ENCODE peak calls at places on chromosome 12, in four cellular contexts. D, X, C and I are unnamed samples.
A peak's percentile ranks its signal among the peaks of the same experiment; 100 is the strongest.

GRCh38 chr12:19220205-19220604 is 90.7 kb downstream of the PLEKHA5 start:
- DNase-seq in X (peak; percentile 5), C (no peak), D (no peak), I (no peak)

GRCh38 chr12:109679716-109680520 is 33.7 kb upstream of the FAM222A start:
- DNase-seq in D (no peak), C (no peak), X (no peak), I (no peak)

GRCh38 chr12:29030006-29030405 is 119.1 kb upstream of the FAR2 start:
- DNase-seq in X (no peak), D (no peak), C (no peak), I (no peak)

GRCh38 chr12:94262228-94263010 is 114.0 kb downstream of the PLXNC1 start:
- DNase-seq in C (no peak), X (peak; percentile 55), D (peak; percentile 37), I (no peak)

GRCh38 chr12:3752741-3753486 is at the start of gene CRACR2A:
- DNase-seq in X (peak; percentile 84), C (peak; percentile 31), D (peak; percentile 85), I (peak; percentile 74)

GRCh38 chr12:52254965-52255751 is 19.3 kb upstream of the KRT86 start:
- DNase-seq in D (no peak), C (no peak), X (no peak), I (no peak)

GRCh38 chr12:91127751-91128150 is 16.5 kb upstream of the LUM start:
- DNase-seq in X (no peak), C (no peak), D (no peak), I (no peak)

GRCh38 chr12:132429932-132430643 is 59.9 kb upstream of the FBRSL1 start:
- DNase-seq in C (no peak), X (peak; percentile 49), D (peak; percentile 78), I (peak; percentile 65)

GRCh38 chr12:54417712-54418440 is 1.2 kb downstream of the ITGA5 start:
- DNase-seq in D (no peak), X (peak; percentile 53), C (no peak), I (no peak)

GRCh38 chr12:52204095-52204930 is 12.5 kb upstream of the KRT80 start:
- DNase-seq in X (no peak), C (no peak), D (no peak), I (no peak)

GRCh38 chr12:52615208-52615868 is 3.0 kb downstream of the KRT73 start:
- DNase-seq in D (no peak), X (no peak), C (no peak), I (no peak)

GRCh38 chr12:65643595-65644386 is 180.5 kb upstream of the HMGA2 start:
- DNase-seq in X (no peak), D (no peak), C (no peak), I (no peak)

GRCh38 chr12:10672231-10672868 is 1.5 kb downstream of the STYK1 start:
- DNase-seq in D (no peak), C (no peak), X (no peak), I (no peak)

GRCh38 chr12:51441583-51441982 is 17.0 kb downstream of the SLC4A8 start:
- DNase-seq in C (no peak), X (no peak), D (no peak), I (no peak)

GRCh38 chr12:117538032-117538690 is 176.7 kb upstream of the NOS1 start:
- DNase-seq in C (no peak), D (no peak), X (no peak), I (no peak)

GRCh38 chr12:121129705-121130147 is 3.0 kb upstream of the P2RX7 start:
- DNase-seq in D (no peak), C (no peak), X (no peak), I (no peak)

GRCh38 chr12:78004451-78005093 is 173.9 kb downstream of the NAV3 start:
- DNase-seq in X (no peak), D (no peak), C (no peak), I (peak; percentile 81)

GRCh38 chr12:78005094-78005492 is 174.4 kb downstream of the NAV3 start:
- DNase-seq in X (no peak), D (no peak), C (no peak), I (no peak)

GRCh38 chr12:78007173-78007572 is 176.5 kb downstream of the NAV3 start:
- DNase-seq in X (no peak), C (no peak), D (no peak), I (no peak)

GRCh38 chr12:77999074-77999715 is 168.5 kb downstream of the NAV3 start:
- DNase-seq in C (no peak), D (peak; percentile 2), X (no peak), I (peak; percentile 51)

DNA sequence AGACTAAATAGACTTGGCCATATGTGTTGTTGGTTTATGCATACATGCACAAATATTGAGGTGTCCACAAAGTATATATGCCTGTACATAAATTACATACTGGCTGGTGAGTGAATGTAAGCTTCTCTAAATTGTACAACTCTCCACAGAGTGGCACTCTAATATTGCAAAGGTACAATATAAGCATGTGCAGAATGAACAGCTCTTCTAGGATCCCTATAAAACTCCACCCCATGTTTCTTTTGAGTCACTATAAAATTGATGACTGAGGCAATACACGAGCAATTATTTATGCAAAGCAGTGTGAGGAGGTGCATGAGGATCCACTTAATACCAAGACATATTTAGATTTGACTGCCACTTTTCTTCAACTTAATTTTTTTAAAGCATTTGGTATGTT is 172.2 kb downstream of the NAV3 start:
- DNase-seq in X (no peak), C (no peak), D (no peak), I (peak; percentile 42)
- TF ChIP-seq SPI1 in X (no peak), C (no peak), D (no peak), I (no peak)

DNA sequence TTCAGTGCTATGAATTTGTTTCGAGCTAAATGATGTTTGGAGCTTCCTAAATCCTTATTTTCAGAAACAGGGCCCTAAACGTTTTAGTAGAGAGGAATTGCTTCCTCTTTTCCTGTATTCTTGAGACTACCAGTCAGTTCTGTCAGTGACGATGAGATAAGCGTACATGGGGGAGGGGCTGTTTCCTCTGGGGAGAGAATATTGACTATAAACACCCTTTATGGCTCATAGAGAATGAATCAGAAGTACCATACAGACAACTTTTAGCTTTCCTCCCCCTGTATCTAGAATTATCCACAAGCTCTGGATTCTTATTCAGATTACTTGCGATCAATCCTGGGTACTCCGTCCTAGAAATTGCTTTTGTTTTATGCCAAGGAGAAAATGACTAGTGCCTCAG is 5.1 kb downstream of the TBK1 start:
- DNase-seq in D (no peak), X (peak; percentile 70), C (no peak), I (no peak)
- TF ChIP-seq SPI1 in D (no peak), X (peak; percentile 43), C (no peak), I (peak; percentile 2)

GRCh38 chr12:123250471-123251383 is 17.5 kb downstream of the MTRFR start:
- DNase-seq in C (no peak), X (no peak), D (no peak), I (no peak)
- TF ChIP-seq SPI1 in C (no peak), X (no peak), D (no peak), I (no peak)

GRCh38 chr12:115259968-115260806 is 576.2 kb upstream of the TBX3 start:
- DNase-seq in D (no peak), C (no peak), X (no peak), I (no peak)

GRCh38 chr12:115261249-115261648 is 577.3 kb upstream of the TBX3 start:
- DNase-seq in D (no peak), C (no peak), X (no peak), I (no peak)

GRCh38 chr12:115264605-115265004 is 580.6 kb upstream of the TBX3 start:
- DNase-seq in X (no peak), D (no peak), C (no peak), I (no peak)

GRCh38 chr12:115260807-115261161 is 576.8 kb upstream of the TBX3 start:
- DNase-seq in C (no peak), D (no peak), X (no peak), I (no peak)

GRCh38 chr12:115261691-115262398 is 577.9 kb upstream of the TBX3 start:
- DNase-seq in X (no peak), C (no peak), D (no peak), I (no peak)
- TF ChIP-seq SPI1 in X (no peak), C (no peak), D (no peak), I (no peak)

GRCh38 chr12:50086148-50086547 is 1.0 kb downstream of the SMARCD1 start:
- DNase-seq in C (no peak), D (no peak), X (no peak), I (no peak)
- TF ChIP-seq SPI1 in C (no peak), D (no peak), X (no peak), I (no peak)

DNA sequence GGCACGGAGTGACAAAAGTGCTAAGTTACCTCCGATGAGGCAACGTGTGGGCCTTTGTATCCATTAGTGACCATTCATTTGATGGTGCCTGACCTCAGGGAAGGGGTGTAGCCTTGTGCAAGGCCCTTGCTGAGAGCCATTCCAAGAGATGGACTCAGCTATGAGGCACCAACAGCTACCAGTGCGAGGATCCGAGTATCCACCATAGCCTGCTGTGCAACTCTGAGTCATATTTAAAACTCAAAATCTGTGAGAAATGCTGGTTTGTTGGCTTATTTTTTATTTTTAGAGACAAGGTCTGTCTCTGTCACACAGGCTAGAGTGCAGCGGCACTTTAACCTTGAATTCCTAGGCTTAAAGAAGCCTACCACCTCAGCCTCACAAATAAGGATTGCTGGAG is 25.1 kb upstream of the WNK1 start:
- DNase-seq in D (no peak), C (no peak), X (no peak), I (no peak)
- TF ChIP-seq SPI1 in D (no peak), C (no peak), X (no peak), I (no peak)